ENCODE peak calls at places on chromosomes 11 and 22, in four cellular contexts. G is HepG2, C is H1, K is GM12878. X is an unnamed sample.

GRCh38 chr11:115238802-115239201 is 265.4 kb downstream of the CADM1 start:
- DNase-seq in G (no peak), C (no peak), K (no peak), X (no peak)

GRCh38 chr11:503179-503981 is 3.7 kb downstream of the RNH1 start:
- DNase-seq in G (no peak), C (no peak), K (peak), X (no peak)

GRCh38 chr11:119108151-119108856 is 1.2 kb downstream of the C2CD2L start:
- DNase-seq in G (peak), C (no peak), K (no peak), X (peak)

GRCh38 chr22:48740086-48740730 is 1087.5 kb downstream of the BRD1 start:
- DNase-seq in G (no peak), C (no peak), K (no peak), X (no peak)

GRCh38 chr22:25062378-25063095 is 110.0 kb downstream of the KIAA1671 start:
- DNase-seq in G (no peak), C (no peak), K (no peak), X (no peak)

GRCh38 chr11:7974668-7975067 is 9.4 kb upstream of the NLRP10 start:
- DNase-seq in G (no peak), C (no peak), K (no peak), X (no peak)

GRCh38 chr11:126163074-126163700 is 48.3 kb downstream of the RPUSD4 start:
- DNase-seq in G (peak), C (no peak), K (no peak), X (no peak)

GRCh38 chr11:32706985-32707736 is 87.3 kb downstream of the CCDC73 start:
- DNase-seq in G (peak), C (no peak), K (peak), X (no peak)

DNA sequence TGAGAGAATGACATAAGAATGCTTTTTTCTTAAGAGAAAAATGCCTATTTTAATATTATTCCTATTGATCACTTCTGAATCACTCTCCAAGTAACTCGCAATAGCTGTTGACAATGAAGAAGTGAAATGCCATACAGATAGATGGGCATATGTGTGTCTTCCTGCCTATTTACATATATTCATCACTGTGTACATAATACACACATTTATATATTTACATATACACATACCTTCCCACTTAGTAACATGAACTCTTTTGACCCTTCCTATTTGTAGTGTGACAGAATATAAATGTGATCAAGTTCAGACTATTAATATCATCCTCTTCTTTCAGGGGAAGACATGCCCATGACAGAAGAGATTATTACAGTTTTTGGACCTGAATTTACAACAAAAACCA is 756.7 kb downstream of the DLG2 start:
- DNase-seq in G (no peak), C (no peak), K (no peak), X (no peak)
- TF ChIP-seq SUZ12 in G (no peak), C (no peak), K (no peak), X (no peak)

DNA sequence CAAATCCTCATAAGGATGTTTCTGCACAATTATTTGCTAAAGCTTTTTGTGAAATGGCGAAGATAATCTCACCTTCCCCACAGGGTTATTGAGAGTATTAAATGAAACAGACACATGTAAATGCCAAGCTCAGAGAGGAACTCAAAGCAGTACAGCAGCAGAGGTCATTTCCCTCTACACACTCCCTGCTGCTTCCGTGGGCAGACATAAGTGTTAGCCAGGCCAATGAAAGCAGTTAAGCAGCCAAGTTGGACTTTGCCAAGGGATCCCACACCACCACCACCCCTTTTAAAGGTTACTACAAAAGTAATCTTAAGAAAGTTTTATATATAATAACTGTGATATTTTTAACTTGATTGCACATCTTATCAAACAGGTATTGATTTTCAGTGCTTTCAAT is 4.0 kb upstream of the FAM111A start:
- DNase-seq in G (no peak), C (no peak), K (no peak), X (no peak)
- TF ChIP-seq SP1 in G (no peak), C (no peak), K (no peak), X (no peak)

GRCh38 chr22:38788417-38788816 is 5.5 kb downstream of the DNAL4 start:
- DNase-seq in G (no peak), C (no peak), K (no peak), X (no peak)
- TF ChIP-seq SUZ12 in G (no peak), C (no peak), K (no peak), X (no peak)

DNA sequence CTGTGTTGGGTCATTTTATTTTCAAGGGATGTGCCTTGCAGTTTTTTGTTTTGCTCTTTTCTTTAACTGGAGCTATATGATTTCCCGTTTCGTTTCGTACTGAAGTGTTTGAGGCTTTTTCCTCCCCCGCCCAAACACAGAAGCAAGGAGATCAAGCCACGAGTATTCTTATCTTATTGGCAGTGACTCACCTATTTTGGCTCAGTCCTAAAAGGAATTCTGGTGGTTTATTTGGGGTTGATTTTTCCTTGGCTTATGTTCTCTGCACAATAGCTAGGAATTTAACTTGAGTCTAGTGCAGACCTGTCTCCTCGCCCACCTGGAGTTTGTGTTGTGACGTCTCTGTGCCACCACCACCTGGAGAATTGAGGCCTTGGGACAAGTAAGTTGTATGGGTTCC is 90.6 kb upstream of the BIRC3 start:
- DNase-seq in G (no peak), C (no peak), K (no peak), X (no peak)
- TF ChIP-seq SP1 in G (no peak), C (no peak), K (no peak), X (no peak)

DNA sequence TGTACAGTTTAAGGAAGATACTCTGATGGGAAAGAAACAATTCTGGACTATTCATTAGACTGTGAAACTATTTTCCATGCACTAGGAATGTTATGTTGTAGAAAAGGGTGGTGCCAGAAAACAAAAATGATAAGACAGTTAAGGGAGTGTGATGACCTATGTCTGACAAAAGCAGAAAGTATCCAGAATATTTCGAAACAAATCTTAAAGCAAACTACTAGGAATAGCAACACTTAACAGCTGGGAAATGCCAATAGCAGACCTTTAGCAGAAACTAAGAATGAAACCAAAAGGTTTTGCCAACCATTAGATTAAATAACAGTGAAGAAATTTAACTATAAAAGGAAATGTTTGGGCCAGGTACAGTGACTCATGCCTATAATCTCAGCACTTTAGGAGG is 3.3 kb upstream of the ARHGAP20 start:
- DNase-seq in G (no peak), C (no peak), K (no peak), X (no peak)
- TF ChIP-seq SUZ12 in G (no peak), C (no peak), K (no peak), X (no peak)